ENCODE peak calls at places on chromosomes 7 and 10, in six cellular contexts. One of them, this sample, is unnamed. For H3K4me1, the result is how much of the 10 kb centered on the place peaks cover.

GRCh38 chr7:125057974-125058373 is 128.3 kb upstream of the POT1 start:
- DNase-seq in Caco-2: no peak
- DNase-seq in CD4-positive, CD25-positive, alpha-beta regulatory T cell: no peak
- DNase-seq in CD4-positive, alpha-beta memory T cell: no peak
- DNase-seq in heart right ventricle: no peak
- DNase-seq in A549: no peak
- DNase-seq in this sample: no peak

GRCh38 chr7:53060066-53060465 is 24.6 kb downstream of the POM121L12 start:
- DNase-seq in Caco-2: no peak
- DNase-seq in CD4-positive, CD25-positive, alpha-beta regulatory T cell: no peak
- DNase-seq in CD4-positive, alpha-beta memory T cell: no peak
- DNase-seq in heart right ventricle: no peak
- DNase-seq in A549: no peak
- DNase-seq in this sample: no peak

GRCh38 chr10:104128214-104128613 is 6.2 kb downstream of the SFR1 start:
- DNase-seq in Caco-2: no peak
- DNase-seq in CD4-positive, CD25-positive, alpha-beta regulatory T cell: no peak
- DNase-seq in CD4-positive, alpha-beta memory T cell: no peak
- DNase-seq in heart right ventricle: no peak
- DNase-seq in A549: no peak
- DNase-seq in this sample: no peak

GRCh38 chr10:24926549-24926948 is 25.9 kb downstream of the PRTFDC1 start:
- DNase-seq in Caco-2: no peak
- DNase-seq in CD4-positive, CD25-positive, alpha-beta regulatory T cell: no peak
- DNase-seq in CD4-positive, alpha-beta memory T cell: no peak
- DNase-seq in heart right ventricle: no peak
- DNase-seq in A549: no peak
- DNase-seq in this sample: no peak

GRCh38 chr10:131697461-131698128 is 203.2 kb upstream of the PPP2R2D start:
- DNase-seq in Caco-2: peak
- DNase-seq in CD4-positive, CD25-positive, alpha-beta regulatory T cell: no peak
- DNase-seq in CD4-positive, alpha-beta memory T cell: no peak
- DNase-seq in heart right ventricle: no peak
- DNase-seq in A549: no peak
- DNase-seq in this sample: no peak

GRCh38 chr10:70145666-70146488 is 623 bp downstream of the TYSND1 start:
- DNase-seq in Caco-2: peak
- DNase-seq in CD4-positive, CD25-positive, alpha-beta regulatory T cell: peak
- DNase-seq in CD4-positive, alpha-beta memory T cell: peak
- DNase-seq in heart right ventricle: peak
- DNase-seq in A549: peak
- DNase-seq in this sample: peak

GRCh38 chr7:525740-526139 is 6.1 kb upstream of the PDGFA start:
- DNase-seq in Caco-2: no peak
- DNase-seq in CD4-positive, CD25-positive, alpha-beta regulatory T cell: no peak
- DNase-seq in CD4-positive, alpha-beta memory T cell: no peak
- DNase-seq in heart right ventricle: peak
- DNase-seq in A549: no peak
- DNase-seq in this sample: no peak

GRCh38 chr10:92691042-92691590 is 1.4 kb downstream of the HHEX start:
- DNase-seq in Caco-2: no peak
- DNase-seq in CD4-positive, CD25-positive, alpha-beta regulatory T cell: no peak
- DNase-seq in CD4-positive, alpha-beta memory T cell: no peak
- DNase-seq in heart right ventricle: peak
- DNase-seq in A549: no peak
- DNase-seq in this sample: no peak

GRCh38 chr7:39709768-39710291 is 86.5 kb downstream of the RALA start:
- DNase-seq in Caco-2: no peak
- DNase-seq in CD4-positive, CD25-positive, alpha-beta regulatory T cell: no peak
- DNase-seq in CD4-positive, alpha-beta memory T cell: no peak
- DNase-seq in heart right ventricle: no peak
- DNase-seq in A549: no peak
- DNase-seq in this sample: no peak

GRCh38 chr7:151157645-151158329 is 9.7 kb downstream of the GBX1 start:
- DNase-seq in Caco-2: no peak
- DNase-seq in CD4-positive, CD25-positive, alpha-beta regulatory T cell: no peak
- DNase-seq in CD4-positive, alpha-beta memory T cell: no peak
- DNase-seq in heart right ventricle: no peak
- DNase-seq in A549: peak
- DNase-seq in this sample: no peak

GRCh38 chr10:43208147-43209063 is 58.5 kb downstream of the RASGEF1A start:
- DNase-seq in Caco-2: peak
- DNase-seq in CD4-positive, CD25-positive, alpha-beta regulatory T cell: no peak
- DNase-seq in CD4-positive, alpha-beta memory T cell: no peak
- DNase-seq in heart right ventricle: peak
- DNase-seq in A549: no peak
- DNase-seq in this sample: no peak

GRCh38 chr7:107059468-107059867 is 15.0 kb downstream of the PRKAR2B start:
- DNase-seq in Caco-2: no peak
- DNase-seq in CD4-positive, CD25-positive, alpha-beta regulatory T cell: no peak
- DNase-seq in CD4-positive, alpha-beta memory T cell: no peak
- DNase-seq in heart right ventricle: no peak
- DNase-seq in A549: no peak
- DNase-seq in this sample: no peak

GRCh38 chr7:23105086-23105643 is 420 bp upstream of the KLHL7 start:
- DNase-seq in Caco-2: no peak
- DNase-seq in CD4-positive, CD25-positive, alpha-beta regulatory T cell: no peak
- DNase-seq in CD4-positive, alpha-beta memory T cell: no peak
- DNase-seq in heart right ventricle: no peak
- DNase-seq in A549: no peak
- DNase-seq in this sample: no peak

GRCh38 chr7:46930336-46930735 is 651.6 kb downstream of the TNS3 start:
- DNase-seq in Caco-2: no peak
- DNase-seq in CD4-positive, CD25-positive, alpha-beta regulatory T cell: no peak
- DNase-seq in CD4-positive, alpha-beta memory T cell: no peak
- DNase-seq in heart right ventricle: no peak
- DNase-seq in A549: peak
- DNase-seq in this sample: no peak

GRCh38 chr10:75244487-75245353 is 9.0 kb upstream of the COMTD1 start:
- DNase-seq in Caco-2: no peak
- DNase-seq in CD4-positive, CD25-positive, alpha-beta regulatory T cell: no peak
- DNase-seq in CD4-positive, alpha-beta memory T cell: no peak
- DNase-seq in heart right ventricle: no peak
- DNase-seq in A549: no peak
- DNase-seq in this sample: no peak

GRCh38 chr7:140564643-140565042 is 76.0 kb downstream of the DENND2A start:
- DNase-seq in Caco-2: no peak
- DNase-seq in CD4-positive, CD25-positive, alpha-beta regulatory T cell: no peak
- DNase-seq in CD4-positive, alpha-beta memory T cell: no peak
- DNase-seq in heart right ventricle: no peak
- DNase-seq in A549: no peak
- DNase-seq in this sample: no peak

GRCh38 chr10:128008521-128009250 is 101.8 kb downstream of the PTPRE start:
- DNase-seq in Caco-2: no peak
- DNase-seq in CD4-positive, CD25-positive, alpha-beta regulatory T cell: no peak
- DNase-seq in CD4-positive, alpha-beta memory T cell: no peak
- DNase-seq in heart right ventricle: no peak
- DNase-seq in A549: no peak
- DNase-seq in this sample: no peak

DNA sequence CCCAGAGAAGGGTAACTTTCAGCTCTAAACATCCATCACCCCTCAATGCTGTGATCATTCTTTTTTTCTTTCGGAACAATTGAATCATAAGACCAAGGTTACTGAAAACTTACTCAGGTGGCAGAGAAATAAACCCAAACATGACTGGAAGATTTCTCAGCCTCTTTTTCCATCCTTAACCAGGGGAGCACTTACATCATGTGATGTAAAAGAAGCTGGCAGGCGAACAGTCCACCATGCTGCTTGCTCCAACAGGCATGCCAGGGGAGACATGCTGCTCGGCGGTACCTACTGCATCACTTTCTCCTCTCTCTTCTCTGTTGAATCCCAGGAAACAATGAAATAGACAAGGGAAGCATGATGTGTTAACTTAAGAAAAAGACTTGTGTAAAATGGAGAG is 64.0 kb upstream of the ZNF438 start:
- DNase-seq in Caco-2: no peak
- DNase-seq in CD4-positive, CD25-positive, alpha-beta regulatory T cell: no peak
- DNase-seq in CD4-positive, alpha-beta memory T cell: no peak
- DNase-seq in heart right ventricle: no peak
- DNase-seq in A549: no peak
- DNase-seq in this sample: no peak
- H3K4me1 ChIP-seq in Caco-2: under half
- H3K4me1 ChIP-seq in CD4-positive, CD25-positive, alpha-beta regulatory T cell: under half
- H3K4me1 ChIP-seq in CD4-positive, alpha-beta memory T cell: under half
- H3K4me1 ChIP-seq in heart right ventricle: under half
- H3K4me1 ChIP-seq in A549: under half
- H3K4me1 ChIP-seq in this sample: under half

GRCh38 chr10:35212856-35213255 is 86.2 kb downstream of the CREM start:
- DNase-seq in Caco-2: no peak
- DNase-seq in CD4-positive, CD25-positive, alpha-beta regulatory T cell: no peak
- DNase-seq in CD4-positive, alpha-beta memory T cell: no peak
- DNase-seq in heart right ventricle: no peak
- DNase-seq in A549: no peak
- DNase-seq in this sample: no peak
- H3K4me1 ChIP-seq in Caco-2: under half
- H3K4me1 ChIP-seq in CD4-positive, CD25-positive, alpha-beta regulatory T cell: under half
- H3K4me1 ChIP-seq in CD4-positive, alpha-beta memory T cell: under half
- H3K4me1 ChIP-seq in heart right ventricle: under half
- H3K4me1 ChIP-seq in A549: under half
- H3K4me1 ChIP-seq in this sample: under half

GRCh38 chr10:35375091-35375765 is 38.9 kb downstream of the CCNY start:
- DNase-seq in Caco-2: no peak
- DNase-seq in CD4-positive, CD25-positive, alpha-beta regulatory T cell: no peak
- DNase-seq in CD4-positive, alpha-beta memory T cell: no peak
- DNase-seq in heart right ventricle: no peak
- DNase-seq in A549: no peak
- DNase-seq in this sample: no peak
- H3K4me1 ChIP-seq in Caco-2: under half
- H3K4me1 ChIP-seq in CD4-positive, CD25-positive, alpha-beta regulatory T cell: under half
- H3K4me1 ChIP-seq in CD4-positive, alpha-beta memory T cell: half or more
- H3K4me1 ChIP-seq in heart right ventricle: half or more
- H3K4me1 ChIP-seq in A549: under half
- H3K4me1 ChIP-seq in this sample: under half

GRCh38 chr7:69632280-69632679 is 34.0 kb downstream of the AUTS2 start:
- DNase-seq in Caco-2: no peak
- DNase-seq in CD4-positive, CD25-positive, alpha-beta regulatory T cell: no peak
- DNase-seq in CD4-positive, alpha-beta memory T cell: no peak
- DNase-seq in heart right ventricle: no peak
- DNase-seq in A549: no peak
- DNase-seq in this sample: no peak
- H3K4me1 ChIP-seq in Caco-2: under half
- H3K4me1 ChIP-seq in CD4-positive, CD25-positive, alpha-beta regulatory T cell: under half
- H3K4me1 ChIP-seq in CD4-positive, alpha-beta memory T cell: under half
- H3K4me1 ChIP-seq in heart right ventricle: under half
- H3K4me1 ChIP-seq in A549: under half
- H3K4me1 ChIP-seq in this sample: under half

GRCh38 chr10:26483554-26483953 is 45.4 kb downstream of the APBB1IP start:
- DNase-seq in Caco-2: no peak
- DNase-seq in CD4-positive, CD25-positive, alpha-beta regulatory T cell: no peak
- DNase-seq in CD4-positive, alpha-beta memory T cell: no peak
- DNase-seq in heart right ventricle: no peak
- DNase-seq in A549: no peak
- DNase-seq in this sample: no peak

GRCh38 chr10:26480909-26481703 is 43.0 kb downstream of the APBB1IP start:
- DNase-seq in Caco-2: no peak
- DNase-seq in CD4-positive, CD25-positive, alpha-beta regulatory T cell: no peak
- DNase-seq in CD4-positive, alpha-beta memory T cell: no peak
- DNase-seq in heart right ventricle: no peak
- DNase-seq in A549: no peak
- DNase-seq in this sample: no peak

GRCh38 chr10:26485150-26485941 is 47.2 kb downstream of the APBB1IP start:
- DNase-seq in Caco-2: no peak
- DNase-seq in CD4-positive, CD25-positive, alpha-beta regulatory T cell: no peak
- DNase-seq in CD4-positive, alpha-beta memory T cell: no peak
- DNase-seq in heart right ventricle: no peak
- DNase-seq in A549: no peak
- DNase-seq in this sample: no peak

GRCh38 chr10:26479766-26480492 is 41.8 kb downstream of the APBB1IP start:
- DNase-seq in Caco-2: no peak
- DNase-seq in CD4-positive, CD25-positive, alpha-beta regulatory T cell: peak
- DNase-seq in CD4-positive, alpha-beta memory T cell: peak
- DNase-seq in heart right ventricle: no peak
- DNase-seq in A549: no peak
- DNase-seq in this sample: no peak

DNA sequence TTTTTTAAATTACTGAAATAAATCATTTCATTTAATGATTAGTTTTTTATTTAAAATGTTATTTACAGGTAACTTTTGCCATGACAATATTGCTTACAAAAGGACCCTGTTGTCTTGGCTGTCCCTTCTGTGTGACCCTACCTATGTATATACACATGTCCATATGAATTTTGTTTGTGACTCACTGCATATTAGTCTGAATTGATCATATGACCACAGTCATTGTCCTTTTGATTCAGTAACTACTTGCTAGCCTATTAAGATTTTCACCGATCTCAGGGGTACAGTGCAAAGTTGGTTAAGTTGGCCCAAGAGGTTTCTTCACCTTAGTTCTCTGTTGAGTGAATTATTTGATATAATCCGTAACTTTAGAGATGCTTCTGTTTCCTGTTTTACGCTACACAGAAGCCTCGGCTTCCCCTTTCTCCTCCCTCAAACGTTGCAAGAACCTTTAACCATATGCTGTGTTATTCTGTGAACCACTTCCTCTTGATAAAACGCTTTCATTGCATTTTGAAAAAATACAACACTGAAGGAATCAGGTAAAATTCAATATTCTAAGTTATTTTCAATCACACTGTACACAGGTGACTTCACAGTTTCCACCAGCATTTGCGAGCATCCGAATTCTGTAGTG is 43.9 kb downstream of the APBB1IP start:
- DNase-seq in Caco-2: no peak
- DNase-seq in CD4-positive, CD25-positive, alpha-beta regulatory T cell: peak
- DNase-seq in CD4-positive, alpha-beta memory T cell: peak
- DNase-seq in heart right ventricle: no peak
- DNase-seq in A549: no peak
- DNase-seq in this sample: no peak
- H3K4me1 ChIP-seq in Caco-2: under half
- H3K4me1 ChIP-seq in CD4-positive, CD25-positive, alpha-beta regulatory T cell: half or more
- H3K4me1 ChIP-seq in CD4-positive, alpha-beta memory T cell: half or more
- H3K4me1 ChIP-seq in heart right ventricle: under half
- H3K4me1 ChIP-seq in A549: half or more
- H3K4me1 ChIP-seq in this sample: half or more